ENCODE peak calls at places on chromosomes 5 and 9, in eight cellular contexts. One of them, this sample, is unnamed.

GRCh38 chr5:179122411-179123108 is 62.4 kb downstream of the ZNF354C start:
- DNase-seq in PC-3: no peak
- DNase-seq in CD8-positive, alpha-beta T cell: no peak
- DNase-seq in neuronal stem cell: no peak
- DNase-seq in epithelial cell of prostate: no peak
- DNase-seq in HCT116: no peak
- DNase-seq in fibroblast of lung: no peak
- DNase-seq in CD4-positive, alpha-beta memory T cell: no peak
- DNase-seq in this sample: no peak

GRCh38 chr5:57036621-57037160 is 84.8 kb upstream of the MIER3 start:
- DNase-seq in PC-3: no peak
- DNase-seq in CD8-positive, alpha-beta T cell: no peak
- DNase-seq in neuronal stem cell: no peak
- DNase-seq in epithelial cell of prostate: no peak
- DNase-seq in HCT116: no peak
- DNase-seq in fibroblast of lung: no peak
- DNase-seq in CD4-positive, alpha-beta memory T cell: no peak
- DNase-seq in this sample: no peak

GRCh38 chr5:1101991-1102713 is 9.7 kb downstream of the SLC12A7 start:
- DNase-seq in PC-3: no peak
- DNase-seq in CD8-positive, alpha-beta T cell: no peak
- DNase-seq in neuronal stem cell: peak
- DNase-seq in epithelial cell of prostate: no peak
- DNase-seq in HCT116: no peak
- DNase-seq in fibroblast of lung: no peak
- DNase-seq in CD4-positive, alpha-beta memory T cell: no peak
- DNase-seq in this sample: no peak

GRCh38 chr5:153816870-153817269 is 221.8 kb downstream of the FAM114A2 start:
- DNase-seq in PC-3: no peak
- DNase-seq in CD8-positive, alpha-beta T cell: no peak
- DNase-seq in neuronal stem cell: no peak
- DNase-seq in epithelial cell of prostate: no peak
- DNase-seq in HCT116: no peak
- DNase-seq in fibroblast of lung: no peak
- DNase-seq in CD4-positive, alpha-beta memory T cell: no peak
- DNase-seq in this sample: no peak

GRCh38 chr5:65173130-65173525 is 308.6 kb downstream of the ADAMTS6 start:
- DNase-seq in PC-3: no peak
- DNase-seq in CD8-positive, alpha-beta T cell: no peak
- DNase-seq in neuronal stem cell: no peak
- DNase-seq in epithelial cell of prostate: no peak
- DNase-seq in HCT116: no peak
- DNase-seq in fibroblast of lung: peak
- DNase-seq in CD4-positive, alpha-beta memory T cell: no peak
- DNase-seq in this sample: no peak

GRCh38 chr5:160556886-160557285 is 135.2 kb downstream of the PTTG1 start:
- DNase-seq in PC-3: peak
- DNase-seq in CD8-positive, alpha-beta T cell: no peak
- DNase-seq in neuronal stem cell: no peak
- DNase-seq in epithelial cell of prostate: no peak
- DNase-seq in HCT116: no peak
- DNase-seq in fibroblast of lung: peak
- DNase-seq in CD4-positive, alpha-beta memory T cell: no peak
- DNase-seq in this sample: no peak

GRCh38 chr9:98551511-98552286 is 157.0 kb downstream of the GABBR2 start:
- DNase-seq in PC-3: peak
- DNase-seq in CD8-positive, alpha-beta T cell: no peak
- DNase-seq in neuronal stem cell: no peak
- DNase-seq in epithelial cell of prostate: peak
- DNase-seq in HCT116: no peak
- DNase-seq in fibroblast of lung: peak
- DNase-seq in CD4-positive, alpha-beta memory T cell: no peak
- DNase-seq in this sample: no peak

GRCh38 chr5:156529902-156530301 is 202.9 kb downstream of the SGCD start:
- DNase-seq in PC-3: no peak
- DNase-seq in CD8-positive, alpha-beta T cell: no peak
- DNase-seq in neuronal stem cell: no peak
- DNase-seq in epithelial cell of prostate: no peak
- DNase-seq in HCT116: no peak
- DNase-seq in fibroblast of lung: no peak
- DNase-seq in CD4-positive, alpha-beta memory T cell: no peak
- DNase-seq in this sample: no peak

GRCh38 chr5:40679998-40680681 is 425 bp downstream of the PTGER4 start:
- DNase-seq in PC-3: peak
- DNase-seq in CD8-positive, alpha-beta T cell: peak
- DNase-seq in neuronal stem cell: no peak
- DNase-seq in epithelial cell of prostate: no peak
- DNase-seq in HCT116: no peak
- DNase-seq in fibroblast of lung: no peak
- DNase-seq in CD4-positive, alpha-beta memory T cell: no peak
- DNase-seq in this sample: peak

GRCh38 chr5:13745508-13745907 is 199.0 kb downstream of the DNAH5 start:
- DNase-seq in PC-3: peak
- DNase-seq in CD8-positive, alpha-beta T cell: no peak
- DNase-seq in neuronal stem cell: no peak
- DNase-seq in epithelial cell of prostate: peak
- DNase-seq in HCT116: no peak
- DNase-seq in fibroblast of lung: peak
- DNase-seq in CD4-positive, alpha-beta memory T cell: no peak
- DNase-seq in this sample: no peak

GRCh38 chr5:7548576-7548975 is 152.6 kb downstream of the ADCY2 start:
- DNase-seq in PC-3: no peak
- DNase-seq in CD8-positive, alpha-beta T cell: no peak
- DNase-seq in neuronal stem cell: no peak
- DNase-seq in epithelial cell of prostate: no peak
- DNase-seq in HCT116: no peak
- DNase-seq in fibroblast of lung: peak
- DNase-seq in CD4-positive, alpha-beta memory T cell: no peak
- DNase-seq in this sample: no peak

GRCh38 chr9:68843239-68843638 is 138.2 kb downstream of the PIP5K1B start:
- DNase-seq in PC-3: no peak
- DNase-seq in CD8-positive, alpha-beta T cell: no peak
- DNase-seq in neuronal stem cell: no peak
- DNase-seq in epithelial cell of prostate: no peak
- DNase-seq in HCT116: no peak
- DNase-seq in fibroblast of lung: no peak
- DNase-seq in CD4-positive, alpha-beta memory T cell: no peak
- DNase-seq in this sample: no peak

GRCh38 chr5:14250094-14250777 is 107.1 kb downstream of the TRIO start:
- DNase-seq in PC-3: no peak
- DNase-seq in CD8-positive, alpha-beta T cell: no peak
- DNase-seq in neuronal stem cell: peak
- DNase-seq in epithelial cell of prostate: no peak
- DNase-seq in HCT116: no peak
- DNase-seq in fibroblast of lung: peak
- DNase-seq in CD4-positive, alpha-beta memory T cell: no peak
- DNase-seq in this sample: no peak

GRCh38 chr9:96524045-96524444 is 74.1 kb downstream of the HABP4 start:
- DNase-seq in PC-3: no peak
- DNase-seq in CD8-positive, alpha-beta T cell: no peak
- DNase-seq in neuronal stem cell: no peak
- DNase-seq in epithelial cell of prostate: no peak
- DNase-seq in HCT116: no peak
- DNase-seq in fibroblast of lung: no peak
- DNase-seq in CD4-positive, alpha-beta memory T cell: no peak
- DNase-seq in this sample: no peak

GRCh38 chr9:117290306-117290705 is 124.6 kb downstream of the ASTN2 start:
- DNase-seq in PC-3: no peak
- DNase-seq in CD8-positive, alpha-beta T cell: no peak
- DNase-seq in neuronal stem cell: no peak
- DNase-seq in epithelial cell of prostate: no peak
- DNase-seq in HCT116: no peak
- DNase-seq in fibroblast of lung: no peak
- DNase-seq in CD4-positive, alpha-beta memory T cell: no peak
- DNase-seq in this sample: no peak

GRCh38 chr5:100424787-100425186 is 110.4 kb upstream of the FAM174A start:
- DNase-seq in PC-3: no peak
- DNase-seq in CD8-positive, alpha-beta T cell: no peak
- DNase-seq in neuronal stem cell: no peak
- DNase-seq in epithelial cell of prostate: no peak
- DNase-seq in HCT116: no peak
- DNase-seq in fibroblast of lung: no peak
- DNase-seq in CD4-positive, alpha-beta memory T cell: no peak
- DNase-seq in this sample: no peak

GRCh38 chr5:100430268-100430900 is 104.8 kb upstream of the FAM174A start:
- DNase-seq in PC-3: peak
- DNase-seq in CD8-positive, alpha-beta T cell: peak
- DNase-seq in neuronal stem cell: peak
- DNase-seq in epithelial cell of prostate: no peak
- DNase-seq in HCT116: peak
- DNase-seq in fibroblast of lung: peak
- DNase-seq in CD4-positive, alpha-beta memory T cell: peak
- DNase-seq in this sample: no peak
- H3K27ac ChIP-seq in PC-3: no peak
- H3K27ac ChIP-seq in CD8-positive, alpha-beta T cell: no peak
- H3K27ac ChIP-seq in neuronal stem cell: no peak
- H3K27ac ChIP-seq in epithelial cell of prostate: no peak
- H3K27ac ChIP-seq in HCT116: no peak
- H3K27ac ChIP-seq in fibroblast of lung: no peak
- H3K27ac ChIP-seq in CD4-positive, alpha-beta memory T cell: no peak
- H3K27ac ChIP-seq in this sample: no peak

DNA sequence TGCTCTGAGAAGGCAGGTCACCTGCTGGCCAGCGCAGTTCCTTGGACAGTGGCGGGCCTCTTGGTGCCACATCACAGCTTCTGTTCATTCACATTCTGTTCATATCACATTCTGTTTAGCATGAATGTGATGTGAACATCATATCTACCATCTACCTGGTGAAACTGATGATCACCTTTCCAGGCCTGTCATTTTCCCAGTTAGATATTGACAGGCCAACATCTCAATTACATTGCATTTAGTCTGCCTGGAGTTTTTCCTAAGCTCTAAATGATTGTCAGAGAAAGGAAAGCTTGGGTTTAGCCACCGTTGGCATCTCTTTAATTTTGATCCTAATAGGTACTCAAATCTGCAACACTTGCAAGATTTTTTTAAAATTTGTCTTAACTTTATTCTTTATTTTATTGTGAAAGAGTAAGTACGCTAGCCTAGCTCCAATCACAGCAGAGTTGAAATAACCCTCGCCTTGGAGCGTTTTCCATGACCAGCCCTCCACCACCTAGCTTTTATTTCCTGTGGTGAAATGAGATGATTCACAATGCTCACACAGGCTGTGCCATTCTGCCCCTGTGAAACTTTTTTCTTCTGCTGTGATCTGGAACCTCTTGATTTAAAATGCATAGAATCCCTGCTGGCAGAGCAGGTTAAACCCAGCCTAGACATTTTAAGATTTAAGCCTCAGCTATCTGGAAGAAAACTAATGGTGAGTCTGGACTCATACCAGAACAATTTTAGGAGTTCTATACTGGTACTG is 225.0 kb downstream of the ESM1 start:
- DNase-seq in PC-3: peak
- DNase-seq in CD8-positive, alpha-beta T cell: no peak
- DNase-seq in neuronal stem cell: no peak
- DNase-seq in epithelial cell of prostate: no peak
- DNase-seq in HCT116: no peak
- DNase-seq in fibroblast of lung: peak
- DNase-seq in CD4-positive, alpha-beta memory T cell: no peak
- DNase-seq in this sample: no peak
- H3K27ac ChIP-seq in PC-3: no peak
- H3K27ac ChIP-seq in CD8-positive, alpha-beta T cell: no peak
- H3K27ac ChIP-seq in neuronal stem cell: no peak
- H3K27ac ChIP-seq in epithelial cell of prostate: no peak
- H3K27ac ChIP-seq in HCT116: no peak
- H3K27ac ChIP-seq in fibroblast of lung: peak
- H3K27ac ChIP-seq in CD4-positive, alpha-beta memory T cell: no peak
- H3K27ac ChIP-seq in this sample: no peak

DNA sequence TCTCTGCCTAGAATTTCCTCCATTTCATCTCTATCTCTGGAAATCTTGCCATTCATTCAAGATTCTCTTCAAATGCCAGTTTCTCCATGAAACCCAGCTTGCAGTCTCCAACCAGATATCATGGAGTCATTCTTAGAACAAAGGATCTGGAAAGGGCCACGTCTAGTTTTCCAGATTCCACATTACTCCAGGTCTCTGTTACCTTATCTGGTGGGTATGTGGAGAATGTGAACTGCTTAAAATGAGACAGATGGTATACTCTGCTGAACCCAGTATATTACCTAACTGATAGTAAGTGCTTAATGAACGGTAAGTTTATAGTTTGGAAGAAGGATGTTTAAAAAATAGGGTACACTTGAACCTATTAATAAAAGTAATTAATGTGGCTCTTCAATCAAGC is 52.3 kb upstream of the ZSWIM6 start:
- DNase-seq in PC-3: no peak
- DNase-seq in CD8-positive, alpha-beta T cell: no peak
- DNase-seq in neuronal stem cell: no peak
- DNase-seq in epithelial cell of prostate: no peak
- DNase-seq in HCT116: no peak
- DNase-seq in fibroblast of lung: peak
- DNase-seq in CD4-positive, alpha-beta memory T cell: no peak
- DNase-seq in this sample: no peak
- H3K27ac ChIP-seq in PC-3: no peak
- H3K27ac ChIP-seq in CD8-positive, alpha-beta T cell: no peak
- H3K27ac ChIP-seq in neuronal stem cell: no peak
- H3K27ac ChIP-seq in epithelial cell of prostate: peak
- H3K27ac ChIP-seq in HCT116: no peak
- H3K27ac ChIP-seq in fibroblast of lung: no peak
- H3K27ac ChIP-seq in CD4-positive, alpha-beta memory T cell: no peak
- H3K27ac ChIP-seq in this sample: no peak

GRCh38 chr9:128555180-128555721 is 2.9 kb downstream of the SPTAN1 start:
- DNase-seq in PC-3: peak
- DNase-seq in CD8-positive, alpha-beta T cell: no peak
- DNase-seq in neuronal stem cell: peak
- DNase-seq in epithelial cell of prostate: no peak
- DNase-seq in HCT116: peak
- DNase-seq in fibroblast of lung: peak
- DNase-seq in CD4-positive, alpha-beta memory T cell: no peak
- DNase-seq in this sample: no peak

GRCh38 chr9:128558431-128559310 is 6.3 kb downstream of the SPTAN1 start:
- DNase-seq in PC-3: peak
- DNase-seq in CD8-positive, alpha-beta T cell: peak
- DNase-seq in neuronal stem cell: no peak
- DNase-seq in epithelial cell of prostate: peak
- DNase-seq in HCT116: peak
- DNase-seq in fibroblast of lung: peak
- DNase-seq in CD4-positive, alpha-beta memory T cell: peak
- DNase-seq in this sample: peak

GRCh38 chr9:128554155-128554862 is 1.9 kb downstream of the SPTAN1 start:
- DNase-seq in PC-3: peak
- DNase-seq in CD8-positive, alpha-beta T cell: no peak
- DNase-seq in neuronal stem cell: peak
- DNase-seq in epithelial cell of prostate: no peak
- DNase-seq in HCT116: peak
- DNase-seq in fibroblast of lung: peak
- DNase-seq in CD4-positive, alpha-beta memory T cell: peak
- DNase-seq in this sample: peak

GRCh38 chr9:128556915-128557634 is 4.7 kb downstream of the SPTAN1 start:
- DNase-seq in PC-3: no peak
- DNase-seq in CD8-positive, alpha-beta T cell: no peak
- DNase-seq in neuronal stem cell: no peak
- DNase-seq in epithelial cell of prostate: no peak
- DNase-seq in HCT116: no peak
- DNase-seq in fibroblast of lung: no peak
- DNase-seq in CD4-positive, alpha-beta memory T cell: no peak
- DNase-seq in this sample: no peak

GRCh38 chr9:128556276-128556675 is 3.9 kb downstream of the SPTAN1 start:
- DNase-seq in PC-3: peak
- DNase-seq in CD8-positive, alpha-beta T cell: no peak
- DNase-seq in neuronal stem cell: no peak
- DNase-seq in epithelial cell of prostate: no peak
- DNase-seq in HCT116: no peak
- DNase-seq in fibroblast of lung: no peak
- DNase-seq in CD4-positive, alpha-beta memory T cell: peak
- DNase-seq in this sample: no peak
- H3K27ac ChIP-seq in PC-3: peak
- H3K27ac ChIP-seq in CD8-positive, alpha-beta T cell: no peak
- H3K27ac ChIP-seq in neuronal stem cell: no peak
- H3K27ac ChIP-seq in epithelial cell of prostate: peak
- H3K27ac ChIP-seq in HCT116: no peak
- H3K27ac ChIP-seq in fibroblast of lung: no peak
- H3K27ac ChIP-seq in CD4-positive, alpha-beta memory T cell: peak
- H3K27ac ChIP-seq in this sample: no peak